ENCODE peak calls at places on chromosomes 3 and 15, in five cellular contexts. C is RWPE2, I is A549, E is psoas muscle, X is stomach. H is an unnamed sample.

GRCh38 chr3:15315003-15315402 is 17.4 kb downstream of the SH3BP5 start:
- DNase-seq in C (no peak), I (no peak), E (no peak), X (no peak), H (no peak)

GRCh38 chr3:127667119-127667681 is 5.6 kb upstream of the ABTB1 start:
- DNase-seq in C (no peak), I (no peak), E (no peak), X (no peak), H (no peak)

GRCh38 chr15:68704496-68705021 is 116.1 kb downstream of the ANP32A start:
- DNase-seq in C (no peak), I (no peak), E (no peak), X (peak; percentile 40), H (no peak)

GRCh38 chr15:51117270-51117669 is 22.6 kb upstream of the TNFAIP8L3 start:
- DNase-seq in C (no peak), I (no peak), E (no peak), X (no peak), H (no peak)

GRCh38 chr3:100004931-100005330 is 109.4 kb downstream of the FILIP1L start:
- DNase-seq in C (no peak), I (no peak), E (no peak), X (no peak), H (no peak)

GRCh38 chr15:77312523-77312922 is 107.4 kb downstream of the PEAK1 start:
- DNase-seq in C (no peak), I (no peak), E (no peak), X (no peak), H (no peak)

GRCh38 chr15:25852696-25853524 is 10.2 kb downstream of the ATP10A start:
- DNase-seq in C (no peak), I (no peak), E (no peak), X (no peak), H (no peak)

GRCh38 chr15:85430406-85431204 is 50.2 kb downstream of the AKAP13 start:
- DNase-seq in C (no peak), I (no peak), E (no peak), X (no peak), H (no peak)

GRCh38 chr3:117168896-117169295 is 459.3 kb downstream of the TUSC7 start:
- DNase-seq in C (no peak), I (no peak), E (no peak), X (no peak), H (no peak)

GRCh38 chr3:60948488-60948887 is 302.8 kb downstream of the FHIT start:
- DNase-seq in C (no peak), I (no peak), E (no peak), X (no peak), H (no peak)

GRCh38 chr3:67301556-67301955 is 303.4 kb downstream of the KBTBD8 start:
- DNase-seq in C (no peak), I (no peak), E (no peak), X (no peak), H (no peak)

GRCh38 chr3:108124337-108125150 is 33.7 kb upstream of the CD47 start:
- DNase-seq in C (no peak), I (no peak), E (no peak), X (no peak), H (no peak)

DNA sequence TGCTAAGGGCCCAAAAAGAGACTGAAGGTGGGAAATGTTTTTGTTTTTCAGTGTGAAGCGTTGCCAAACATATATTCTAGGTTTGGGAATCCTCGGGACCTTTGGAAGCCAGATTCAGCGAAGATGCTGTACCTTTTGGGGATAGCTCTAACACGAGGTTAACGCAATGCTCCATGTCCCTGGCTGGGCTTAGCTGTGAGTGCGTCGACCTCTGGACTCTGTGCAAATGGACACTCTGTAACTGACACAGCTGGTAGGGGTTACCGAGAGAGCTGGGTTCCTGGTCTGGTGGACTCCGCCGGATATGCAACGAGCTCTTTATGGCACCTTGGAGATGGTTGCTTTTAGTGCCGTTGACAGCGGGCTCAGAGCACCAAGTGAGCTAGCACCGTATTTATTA is 724 bp upstream of the SH3GL3 start:
- DNase-seq in C (no peak), I (no peak), E (no peak), X (no peak), H (no peak)
- H3K27ac ChIP-seq in C (no peak overlapping the region), I (no peak overlapping the region), E (no peak overlapping the region), X (no peak overlapping the region), H (no peak overlapping the region)

GRCh38 chr15:31365655-31366127 is 39.1 kb downstream of the KLF13 start:
- DNase-seq in C (no peak), I (no peak), E (peak; percentile 98), X (peak; percentile 97), H (peak; percentile 98)
- H3K27ac ChIP-seq in C (peak overlapping the region; percentile 42), I (peak overlapping the region; percentile 23), E (peak overlapping the region; percentile 89), X (peak overlapping the region; percentile 95), H (peak overlapping the region; percentile 95)

GRCh38 chr3:187125319-187126031 is 13.8 kb downstream of the RPL39L start:
- DNase-seq in C (no peak), I (no peak), E (no peak), X (no peak), H (no peak)

GRCh38 chr3:187132666-187133065 is 6.6 kb downstream of the RPL39L start:
- DNase-seq in C (no peak), I (no peak), E (no peak), X (no peak), H (no peak)

GRCh38 chr3:187131981-187132380 is 7.3 kb downstream of the RPL39L start:
- DNase-seq in C (no peak), I (no peak), E (no peak), X (no peak), H (no peak)

GRCh38 chr3:187136347-187136746 is 2.9 kb downstream of the RPL39L start:
- DNase-seq in C (no peak), I (no peak), E (no peak), X (no peak), H (no peak)

GRCh38 chr3:187130346-187131066 is 8.8 kb downstream of the RPL39L start:
- DNase-seq in C (no peak), I (no peak), E (no peak), X (no peak), H (no peak)
- H3K27ac ChIP-seq in C (peak overlapping the region; percentile 29), I (no peak overlapping the region), E (no peak overlapping the region), X (peak overlapping the region; percentile 47), H (peak overlapping the region; percentile 22)

DNA sequence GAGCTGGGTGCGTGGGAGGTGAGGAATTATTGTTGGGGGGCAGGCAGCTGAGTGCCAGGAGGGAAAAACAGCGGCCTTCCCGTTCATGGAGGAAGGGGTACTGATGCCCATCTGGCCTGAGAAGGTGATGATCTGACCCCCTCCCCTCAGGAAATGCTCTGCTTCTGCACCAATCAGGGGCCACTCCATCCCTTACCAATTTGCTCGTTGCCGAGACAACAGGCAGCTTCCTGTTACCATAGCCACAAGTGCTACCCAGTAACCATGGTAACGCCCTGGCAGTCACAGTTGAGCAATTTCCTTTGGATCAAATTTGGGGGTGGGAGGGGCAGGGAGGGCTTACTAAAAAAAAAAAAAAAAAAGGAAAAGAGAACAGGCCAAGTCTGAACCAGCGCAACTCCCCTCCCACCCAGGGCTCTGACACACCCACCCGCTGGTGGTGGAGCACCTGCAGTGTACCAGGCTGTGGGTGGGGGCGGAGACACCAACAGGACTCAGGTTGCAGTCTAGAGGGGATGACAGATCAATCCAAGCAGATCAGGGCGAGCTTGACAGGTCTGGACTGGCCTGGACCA is 13.7 kb downstream of the CELF6 start:
- DNase-seq in C (peak; percentile 70), I (no peak), E (no peak), X (no peak), H (no peak)
- H3K27ac ChIP-seq in C (no peak overlapping the region), I (no peak overlapping the region), E (no peak overlapping the region), X (no peak overlapping the region), H (no peak overlapping the region)

DNA sequence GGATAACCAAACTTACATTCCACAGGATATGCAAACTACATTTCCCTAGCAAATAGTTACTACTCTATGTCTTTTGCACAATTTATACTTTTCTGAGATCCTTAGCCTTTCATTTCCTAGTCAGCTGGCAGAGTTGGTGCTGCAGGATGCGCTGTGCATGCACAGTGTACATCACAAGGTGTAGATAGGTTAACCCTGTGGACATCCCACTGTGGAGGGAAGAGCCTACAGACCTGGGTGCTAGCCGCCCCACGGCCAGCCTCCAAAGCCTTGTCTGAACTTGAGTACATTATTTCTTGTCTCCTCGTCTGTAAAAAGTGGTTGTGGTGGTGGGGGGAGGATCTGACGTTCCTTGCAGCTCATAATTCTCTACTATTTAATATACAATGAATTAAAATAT is 3.5 kb downstream of the TNFSF10 start:
- DNase-seq in C (no peak), I (no peak), E (no peak), X (no peak), H (no peak)
- H3K27ac ChIP-seq in C (no peak overlapping the region), I (no peak overlapping the region), E (no peak overlapping the region), X (no peak overlapping the region), H (peak overlapping the region; percentile 64)

GRCh38 chr15:30992073-30992363 is 590 bp upstream of the MTMR10 start:
- DNase-seq in C (no peak), I (no peak), E (no peak), X (no peak), H (no peak)
- H3K27ac ChIP-seq in C (peak overlapping the region; percentile 68), I (peak overlapping the region; percentile 96), E (peak overlapping the region; percentile 92), X (peak overlapping the region; percentile 97), H (peak overlapping the region; percentile 96)

GRCh38 chr15:66615846-66616245 is 50.0 kb upstream of the LCTL start:
- DNase-seq in C (no peak), I (no peak), E (no peak), X (no peak), H (no peak)
- H3K27ac ChIP-seq in C (no peak overlapping the region), I (no peak overlapping the region), E (no peak overlapping the region), X (no peak overlapping the region), H (no peak overlapping the region)

GRCh38 chr3:119969759-119970158 is 124.5 kb downstream of the GSK3B start:
- DNase-seq in C (no peak), I (no peak), E (no peak), X (no peak), H (no peak)
- H3K27ac ChIP-seq in C (no peak overlapping the region), I (no peak overlapping the region), E (no peak overlapping the region), X (no peak overlapping the region), H (no peak overlapping the region)

DNA sequence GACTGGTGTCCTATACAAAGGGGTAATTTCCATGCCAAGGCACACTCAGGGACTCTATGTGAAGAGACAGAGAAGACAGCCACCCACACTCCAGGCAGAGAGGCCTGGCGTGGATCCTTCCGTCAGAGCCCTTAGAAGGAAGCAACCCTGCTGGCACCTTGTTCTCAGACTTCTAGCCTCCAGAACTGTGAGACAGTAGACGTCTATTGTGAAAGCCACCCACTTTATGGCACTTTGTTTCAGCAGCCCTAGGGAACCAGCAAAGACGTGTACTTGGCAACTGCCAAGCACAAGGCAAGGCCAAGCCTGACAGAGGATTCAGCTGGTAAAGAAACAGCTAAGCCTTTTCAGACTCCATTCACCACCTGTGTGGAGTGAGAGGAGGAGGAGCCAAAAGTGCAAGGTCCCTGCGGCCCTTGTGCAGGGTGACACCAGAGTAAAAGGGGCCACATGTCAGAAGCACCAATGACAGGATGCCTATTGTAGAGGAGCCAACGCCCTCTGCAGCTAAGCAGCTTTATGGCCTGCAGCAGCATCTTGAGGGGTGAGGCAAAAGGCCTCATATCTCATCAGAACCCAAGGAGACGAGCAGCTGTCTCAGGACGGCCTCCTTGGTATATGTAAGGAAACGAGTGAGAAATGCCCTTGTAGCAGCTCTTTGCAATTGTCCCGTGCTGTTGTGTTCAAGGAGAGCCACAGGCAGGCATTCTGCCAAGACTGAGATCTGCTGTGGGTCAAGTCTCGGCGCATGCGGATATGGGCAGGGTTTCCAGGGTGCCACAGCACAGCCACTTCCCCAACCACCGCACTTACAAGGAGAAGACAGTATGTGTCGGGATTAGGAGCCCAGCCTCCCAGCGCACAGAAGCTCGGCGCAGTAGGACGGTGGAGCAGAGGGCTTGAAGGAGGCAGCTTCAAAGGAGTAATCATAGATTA is 121.5 kb upstream of the LIPC start:
- DNase-seq in C (no peak), I (no peak), E (peak; percentile 57), X (peak; percentile 65), H (no peak)
- H3K27ac ChIP-seq in C (no peak overlapping the region), I (no peak overlapping the region), E (no peak overlapping the region), X (no peak overlapping the region), H (no peak overlapping the region)

H was measured in vagina.